ENCODE peak calls at places on chromosomes 16 and 17, in eight cellular contexts. One of them, this sample, is unnamed. For H3K27me3, the result is how much of the 10 kb centered on the place peaks cover.

GRCh38 chr16:70711211-70711978 is 25.5 kb upstream of the MTSS2 start:
- DNase-seq in Caco-2: no peak
- DNase-seq in uterus: no peak
- DNase-seq in CD4-positive, alpha-beta memory T cell: no peak
- DNase-seq in tibial artery: no peak
- DNase-seq in trophoblast cell: no peak
- DNase-seq in brain microvascular endothelial cell: no peak
- DNase-seq in effector memory CD4-positive, alpha-beta T cell: no peak
- DNase-seq in this sample: no peak

GRCh38 chr17:517181-517580 is 164.6 kb upstream of the RPH3AL start:
- DNase-seq in Caco-2: no peak
- DNase-seq in tibial artery: no peak
- DNase-seq in CD4-positive, alpha-beta memory T cell: no peak
- DNase-seq in brain microvascular endothelial cell: no peak
- DNase-seq in uterus: no peak
- DNase-seq in trophoblast cell: no peak
- DNase-seq in effector memory CD4-positive, alpha-beta T cell: no peak
- DNase-seq in this sample: no peak

GRCh38 chr16:55853114-55853513 is 20.2 kb upstream of the CES1 start:
- DNase-seq in uterus: no peak
- DNase-seq in tibial artery: no peak
- DNase-seq in CD4-positive, alpha-beta memory T cell: no peak
- DNase-seq in brain microvascular endothelial cell: no peak
- DNase-seq in Caco-2: no peak
- DNase-seq in trophoblast cell: no peak
- DNase-seq in effector memory CD4-positive, alpha-beta T cell: no peak
- DNase-seq in this sample: no peak

GRCh38 chr17:81337449-81337848 is 42.3 kb upstream of the SLC38A10 start:
- DNase-seq in tibial artery: no peak
- DNase-seq in Caco-2: no peak
- DNase-seq in effector memory CD4-positive, alpha-beta T cell: no peak
- DNase-seq in brain microvascular endothelial cell: no peak
- DNase-seq in uterus: no peak
- DNase-seq in trophoblast cell: no peak
- DNase-seq in CD4-positive, alpha-beta memory T cell: no peak
- DNase-seq in this sample: no peak

GRCh38 chr16:86609115-86609514 is 30.8 kb downstream of the FOXL1 start:
- DNase-seq in effector memory CD4-positive, alpha-beta T cell: no peak
- DNase-seq in brain microvascular endothelial cell: peak
- DNase-seq in Caco-2: no peak
- DNase-seq in CD4-positive, alpha-beta memory T cell: no peak
- DNase-seq in uterus: no peak
- DNase-seq in trophoblast cell: peak
- DNase-seq in tibial artery: no peak
- DNase-seq in this sample: no peak

GRCh38 chr17:8621585-8621984 is 8.9 kb downstream of the MYH10 start:
- DNase-seq in uterus: no peak
- DNase-seq in trophoblast cell: peak
- DNase-seq in effector memory CD4-positive, alpha-beta T cell: no peak
- DNase-seq in tibial artery: no peak
- DNase-seq in CD4-positive, alpha-beta memory T cell: no peak
- DNase-seq in Caco-2: no peak
- DNase-seq in brain microvascular endothelial cell: peak
- DNase-seq in this sample: no peak

GRCh38 chr17:35906559-35907265 is 23.9 kb downstream of the RDM1 start:
- DNase-seq in trophoblast cell: no peak
- DNase-seq in brain microvascular endothelial cell: no peak
- DNase-seq in effector memory CD4-positive, alpha-beta T cell: no peak
- DNase-seq in Caco-2: no peak
- DNase-seq in CD4-positive, alpha-beta memory T cell: no peak
- DNase-seq in uterus: no peak
- DNase-seq in tibial artery: no peak
- DNase-seq in this sample: no peak

GRCh38 chr16:27235055-27235937 is 32.0 kb downstream of the KDM8 start:
- DNase-seq in tibial artery: peak
- DNase-seq in brain microvascular endothelial cell: peak
- DNase-seq in Caco-2: no peak
- DNase-seq in uterus: peak
- DNase-seq in trophoblast cell: peak
- DNase-seq in effector memory CD4-positive, alpha-beta T cell: peak
- DNase-seq in CD4-positive, alpha-beta memory T cell: peak
- DNase-seq in this sample: peak

GRCh38 chr16:30786115-30786935 is 680 bp downstream of the ZNF629 start:
- DNase-seq in effector memory CD4-positive, alpha-beta T cell: no peak
- DNase-seq in uterus: peak
- DNase-seq in Caco-2: peak
- DNase-seq in tibial artery: no peak
- DNase-seq in CD4-positive, alpha-beta memory T cell: no peak
- DNase-seq in brain microvascular endothelial cell: peak
- DNase-seq in trophoblast cell: peak
- DNase-seq in this sample: no peak

GRCh38 chr17:11461993-11462548 is 136.2 kb upstream of the DNAH9 start:
- DNase-seq in uterus: no peak
- DNase-seq in trophoblast cell: no peak
- DNase-seq in Caco-2: no peak
- DNase-seq in tibial artery: no peak
- DNase-seq in effector memory CD4-positive, alpha-beta T cell: no peak
- DNase-seq in brain microvascular endothelial cell: no peak
- DNase-seq in CD4-positive, alpha-beta memory T cell: no peak
- DNase-seq in this sample: no peak

GRCh38 chr17:65515959-65516948 is 45.2 kb downstream of the AXIN2 start:
- DNase-seq in trophoblast cell: peak
- DNase-seq in uterus: no peak
- DNase-seq in brain microvascular endothelial cell: no peak
- DNase-seq in CD4-positive, alpha-beta memory T cell: no peak
- DNase-seq in tibial artery: no peak
- DNase-seq in Caco-2: peak
- DNase-seq in effector memory CD4-positive, alpha-beta T cell: no peak
- DNase-seq in this sample: no peak

GRCh38 chr17:8965394-8966168 is at the start of gene PIK3R5:
- DNase-seq in effector memory CD4-positive, alpha-beta T cell: peak
- DNase-seq in tibial artery: peak
- DNase-seq in trophoblast cell: peak
- DNase-seq in uterus: no peak
- DNase-seq in CD4-positive, alpha-beta memory T cell: peak
- DNase-seq in brain microvascular endothelial cell: no peak
- DNase-seq in Caco-2: no peak
- DNase-seq in this sample: no peak

GRCh38 chr16:51151951-51152663 is 1.0 kb upstream of the SALL1 start:
- DNase-seq in uterus: peak
- DNase-seq in tibial artery: no peak
- DNase-seq in effector memory CD4-positive, alpha-beta T cell: no peak
- DNase-seq in brain microvascular endothelial cell: no peak
- DNase-seq in Caco-2: no peak
- DNase-seq in trophoblast cell: no peak
- DNase-seq in CD4-positive, alpha-beta memory T cell: no peak
- DNase-seq in this sample: no peak

GRCh38 chr17:18315498-18316360 is 636 bp downstream of the SMCR8 start:
- DNase-seq in CD4-positive, alpha-beta memory T cell: no peak
- DNase-seq in uterus: no peak
- DNase-seq in trophoblast cell: peak
- DNase-seq in brain microvascular endothelial cell: no peak
- DNase-seq in effector memory CD4-positive, alpha-beta T cell: no peak
- DNase-seq in Caco-2: no peak
- DNase-seq in tibial artery: no peak
- DNase-seq in this sample: no peak

GRCh38 chr16:87409153-87409552 is 17.0 kb downstream of the MAP1LC3B start:
- DNase-seq in brain microvascular endothelial cell: no peak
- DNase-seq in uterus: no peak
- DNase-seq in Caco-2: no peak
- DNase-seq in effector memory CD4-positive, alpha-beta T cell: no peak
- DNase-seq in tibial artery: no peak
- DNase-seq in trophoblast cell: no peak
- DNase-seq in CD4-positive, alpha-beta memory T cell: no peak
- DNase-seq in this sample: no peak

GRCh38 chr17:16428098-16428882 is 12.9 kb downstream of the TRPV2 start:
- DNase-seq in trophoblast cell: peak
- DNase-seq in brain microvascular endothelial cell: no peak
- DNase-seq in CD4-positive, alpha-beta memory T cell: no peak
- DNase-seq in effector memory CD4-positive, alpha-beta T cell: no peak
- DNase-seq in uterus: peak
- DNase-seq in tibial artery: no peak
- DNase-seq in Caco-2: no peak
- DNase-seq in this sample: no peak

GRCh38 chr17:57623620-57624019 is 121.5 kb downstream of the CCDC182 start:
- DNase-seq in tibial artery: no peak
- DNase-seq in uterus: no peak
- DNase-seq in effector memory CD4-positive, alpha-beta T cell: no peak
- DNase-seq in CD4-positive, alpha-beta memory T cell: no peak
- DNase-seq in trophoblast cell: no peak
- DNase-seq in Caco-2: no peak
- DNase-seq in brain microvascular endothelial cell: no peak
- DNase-seq in this sample: no peak

GRCh38 chr17:58307468-58308172 is 21.0 kb downstream of the TSPOAP1 start:
- DNase-seq in brain microvascular endothelial cell: no peak
- DNase-seq in tibial artery: peak
- DNase-seq in Caco-2: no peak
- DNase-seq in CD4-positive, alpha-beta memory T cell: no peak
- DNase-seq in effector memory CD4-positive, alpha-beta T cell: no peak
- DNase-seq in trophoblast cell: no peak
- DNase-seq in uterus: peak
- DNase-seq in this sample: no peak

GRCh38 chr17:45019177-45019711 is 32.2 kb downstream of the DCAKD start:
- DNase-seq in CD4-positive, alpha-beta memory T cell: peak
- DNase-seq in effector memory CD4-positive, alpha-beta T cell: no peak
- DNase-seq in brain microvascular endothelial cell: no peak
- DNase-seq in trophoblast cell: peak
- DNase-seq in tibial artery: no peak
- DNase-seq in uterus: peak
- DNase-seq in Caco-2: no peak
- DNase-seq in this sample: no peak

GRCh38 chr16:19823322-19823721 is 61.3 kb downstream of the GPRC5B start:
- DNase-seq in uterus: no peak
- DNase-seq in CD4-positive, alpha-beta memory T cell: no peak
- DNase-seq in trophoblast cell: no peak
- DNase-seq in brain microvascular endothelial cell: no peak
- DNase-seq in Caco-2: no peak
- DNase-seq in effector memory CD4-positive, alpha-beta T cell: no peak
- DNase-seq in tibial artery: no peak
- DNase-seq in this sample: no peak

GRCh38 chr17:46121841-46122485 is 71.3 kb downstream of the KANSL1 start:
- DNase-seq in tibial artery: no peak
- DNase-seq in Caco-2: no peak
- DNase-seq in brain microvascular endothelial cell: no peak
- DNase-seq in trophoblast cell: peak
- DNase-seq in uterus: no peak
- DNase-seq in effector memory CD4-positive, alpha-beta T cell: no peak
- DNase-seq in CD4-positive, alpha-beta memory T cell: no peak
- DNase-seq in this sample: no peak
- H3K27me3 ChIP-seq in tibial artery: under half
- H3K27me3 ChIP-seq in Caco-2: under half
- H3K27me3 ChIP-seq in brain microvascular endothelial cell: under half
- H3K27me3 ChIP-seq in trophoblast cell: under half
- H3K27me3 ChIP-seq in uterus: under half
- H3K27me3 ChIP-seq in effector memory CD4-positive, alpha-beta T cell: under half
- H3K27me3 ChIP-seq in CD4-positive, alpha-beta memory T cell: under half
- H3K27me3 ChIP-seq in this sample: under half

DNA sequence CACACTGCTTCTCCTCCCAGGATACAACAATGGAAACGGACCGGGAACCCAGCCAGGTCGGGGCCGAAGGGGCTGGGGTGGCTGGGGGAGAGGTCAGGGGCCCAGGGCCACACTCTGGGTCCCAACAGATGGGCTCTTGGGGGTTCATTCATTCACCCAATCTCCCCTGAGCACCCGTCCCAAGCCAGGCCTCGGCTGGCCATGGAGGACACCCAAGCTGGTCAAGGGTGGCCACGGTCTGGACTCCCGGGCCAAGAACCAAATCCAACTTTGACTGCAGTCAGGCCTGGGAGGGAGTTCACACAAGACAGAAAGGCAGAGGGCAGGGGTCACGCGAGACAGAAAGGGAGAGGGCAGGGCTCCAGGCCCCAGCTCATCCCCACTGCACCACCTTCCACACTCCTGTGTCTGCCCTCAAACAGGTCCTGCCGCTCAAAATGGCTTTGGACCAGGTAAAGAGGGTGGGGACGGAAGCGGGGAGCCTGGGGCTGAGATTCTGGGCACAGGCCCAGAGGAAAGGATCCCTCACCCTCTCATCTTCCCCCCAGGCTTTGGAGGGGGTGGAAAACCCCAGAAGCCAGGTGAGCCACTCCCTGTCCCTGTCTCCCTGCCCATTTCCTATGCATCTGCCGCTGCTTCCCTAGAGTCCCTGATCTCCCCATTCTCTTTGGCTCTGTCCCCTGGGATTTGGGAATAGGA is 12.3 kb upstream of the PKMYT1 start:
- DNase-seq in uterus: no peak
- DNase-seq in effector memory CD4-positive, alpha-beta T cell: no peak
- DNase-seq in tibial artery: no peak
- DNase-seq in brain microvascular endothelial cell: no peak
- DNase-seq in CD4-positive, alpha-beta memory T cell: no peak
- DNase-seq in Caco-2: no peak
- DNase-seq in trophoblast cell: no peak
- DNase-seq in this sample: peak
- H3K27me3 ChIP-seq in uterus: under half
- H3K27me3 ChIP-seq in effector memory CD4-positive, alpha-beta T cell: under half
- H3K27me3 ChIP-seq in tibial artery: under half
- H3K27me3 ChIP-seq in brain microvascular endothelial cell: under half
- H3K27me3 ChIP-seq in CD4-positive, alpha-beta memory T cell: under half
- H3K27me3 ChIP-seq in Caco-2: under half
- H3K27me3 ChIP-seq in trophoblast cell: under half
- H3K27me3 ChIP-seq in this sample: under half

DNA sequence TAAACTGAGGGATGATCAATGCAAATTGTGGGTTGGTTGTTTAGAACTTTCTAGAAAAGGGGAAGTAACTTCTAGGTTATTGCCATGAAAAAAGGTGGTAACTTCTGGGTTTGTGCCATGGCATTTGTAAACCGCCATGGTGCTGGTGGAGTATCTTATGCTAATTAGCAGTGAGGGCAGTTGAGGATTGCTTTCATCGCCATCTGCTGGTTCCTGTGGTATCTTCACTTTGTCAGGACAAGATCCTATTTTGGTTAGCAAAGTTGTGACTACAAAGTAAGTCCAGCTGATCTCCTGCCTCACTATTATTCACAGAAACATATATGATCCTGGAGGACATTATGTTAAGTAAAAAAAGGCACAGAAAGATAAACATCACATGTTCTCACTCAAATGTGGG is 1332.3 kb downstream of the CDH11 start:
- DNase-seq in tibial artery: no peak
- DNase-seq in trophoblast cell: no peak
- DNase-seq in brain microvascular endothelial cell: no peak
- DNase-seq in CD4-positive, alpha-beta memory T cell: no peak
- DNase-seq in Caco-2: no peak
- DNase-seq in uterus: no peak
- DNase-seq in effector memory CD4-positive, alpha-beta T cell: no peak
- DNase-seq in this sample: no peak
- H3K27me3 ChIP-seq in tibial artery: under half
- H3K27me3 ChIP-seq in trophoblast cell: under half
- H3K27me3 ChIP-seq in brain microvascular endothelial cell: under half
- H3K27me3 ChIP-seq in CD4-positive, alpha-beta memory T cell: under half
- H3K27me3 ChIP-seq in Caco-2: under half
- H3K27me3 ChIP-seq in uterus: under half
- H3K27me3 ChIP-seq in effector memory CD4-positive, alpha-beta T cell: under half
- H3K27me3 ChIP-seq in this sample: under half

DNA sequence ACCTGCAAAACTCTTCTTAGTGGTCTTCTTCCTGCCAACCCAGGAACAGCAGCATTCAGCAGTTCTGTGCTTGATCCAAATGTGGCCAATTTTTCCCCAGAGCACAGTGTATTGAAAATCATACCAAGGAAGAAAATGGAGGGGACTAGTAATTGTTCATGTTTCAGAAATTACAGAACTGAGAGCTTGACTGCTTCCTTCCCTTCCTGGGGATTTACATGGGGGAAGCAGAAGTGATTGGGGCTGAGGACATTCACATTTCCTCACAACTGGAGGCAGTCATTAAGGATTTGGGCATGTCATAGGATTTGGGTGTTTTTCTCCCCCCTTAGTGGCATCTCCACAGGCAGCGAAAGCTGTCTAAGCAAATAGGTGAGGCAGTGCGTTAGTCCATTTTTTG is 19.7 kb downstream of the CIITA start:
- DNase-seq in tibial artery: no peak
- DNase-seq in effector memory CD4-positive, alpha-beta T cell: no peak
- DNase-seq in trophoblast cell: no peak
- DNase-seq in CD4-positive, alpha-beta memory T cell: no peak
- DNase-seq in uterus: no peak
- DNase-seq in Caco-2: no peak
- DNase-seq in brain microvascular endothelial cell: no peak
- DNase-seq in this sample: no peak
- H3K27me3 ChIP-seq in tibial artery: under half
- H3K27me3 ChIP-seq in effector memory CD4-positive, alpha-beta T cell: under half
- H3K27me3 ChIP-seq in trophoblast cell: under half
- H3K27me3 ChIP-seq in CD4-positive, alpha-beta memory T cell: under half
- H3K27me3 ChIP-seq in uterus: under half
- H3K27me3 ChIP-seq in Caco-2: under half
- H3K27me3 ChIP-seq in brain microvascular endothelial cell: under half
- H3K27me3 ChIP-seq in this sample: under half

This sample was measured in breast epithelium.